ENCODE peak calls at places on chromosomes 16 and 17, in six cellular contexts. U is MM.1S, V is cardiac muscle cell, A is breast epithelium, O is AG09309, E is coronary artery. B is an unnamed sample.

GRCh38 chr17:49851387-49852291 is 3.8 kb upstream of the TAC4 start:
- DNase-seq in U (peak), V (peak), A (peak), O (peak), E (no peak), B (peak)

GRCh38 chr16:66475232-66475631 is 48.1 kb downstream of the BEAN1 start:
- DNase-seq in U (no peak), V (no peak), A (no peak), O (no peak), E (peak), B (no peak)

GRCh38 chr17:18070861-18071340 is 16.8 kb upstream of the DRG2 start:
- DNase-seq in U (no peak), V (peak), A (no peak), O (no peak), E (no peak), B (no peak)

GRCh38 chr16:77564791-77565390 is 130.1 kb upstream of the ADAMTS18 start:
- DNase-seq in U (no peak), V (no peak), A (no peak), O (no peak), E (no peak), B (no peak)

GRCh38 chr17:55420067-55420775 is 1.4 kb downstream of the MMD start:
- DNase-seq in U (no peak), V (no peak), A (no peak), O (no peak), E (no peak), B (no peak)

GRCh38 chr17:40341808-40342574 is 22.5 kb downstream of the GJD3 start:
- DNase-seq in U (no peak), V (peak), A (peak), O (no peak), E (peak), B (peak)

GRCh38 chr16:48611329-48612137 is 1.6 kb upstream of the N4BP1 start:
- DNase-seq in U (peak), V (no peak), A (no peak), O (no peak), E (no peak), B (peak)

GRCh38 chr16:10619271-10619849 is 39.0 kb upstream of the EMP2 start:
- DNase-seq in U (no peak), V (no peak), A (peak), O (no peak), E (no peak), B (peak)

GRCh38 chr17:4215882-4216411 is 47.8 kb downstream of the ANKFY1 start:
- DNase-seq in U (no peak), V (no peak), A (no peak), O (no peak), E (no peak), B (no peak)

GRCh38 chr17:36849871-36850348 is 87.4 kb upstream of the LHX1 start:
- DNase-seq in U (no peak), V (peak), A (no peak), O (peak), E (no peak), B (peak)

GRCh38 chr17:79520134-79520892 is 90.5 kb downstream of the RBFOX3 start:
- DNase-seq in U (no peak), V (no peak), A (no peak), O (no peak), E (no peak), B (no peak)

GRCh38 chr17:6551909-6552768 is 4.2 kb downstream of the PITPNM3 start:
- DNase-seq in U (no peak), V (no peak), A (peak), O (no peak), E (no peak), B (peak)

GRCh38 chr17:9575381-9576072 is at the start of gene STX8:
- DNase-seq in U (peak), V (peak), A (peak), O (peak), E (peak), B (peak)

GRCh38 chr16:11233727-11234376 is 22.2 kb downstream of the SOCS1 start:
- DNase-seq in U (no peak), V (no peak), A (no peak), O (no peak), E (no peak), B (no peak)

GRCh38 chr16:48608452-48608851 is 1.5 kb downstream of the N4BP1 start:
- DNase-seq in U (peak), V (no peak), A (no peak), O (no peak), E (no peak), B (no peak)

GRCh38 chr17:47615766-47616424 is 33.8 kb upstream of the KPNB1 start:
- DNase-seq in U (peak), V (peak), A (no peak), O (peak), E (no peak), B (no peak)

GRCh38 chr17:36149296-36149820 is 27.1 kb downstream of the TBC1D3B start:
- DNase-seq in U (no peak), V (no peak), A (no peak), O (peak), E (no peak), B (no peak)

GRCh38 chr17:63440770-63441335 is 5.3 kb downstream of the CYB561 start:
- DNase-seq in U (no peak), V (no peak), A (no peak), O (no peak), E (no peak), B (no peak)

GRCh38 chr17:73594025-73594424 is 50.2 kb downstream of the SDK2 start:
- DNase-seq in U (no peak), V (peak), A (no peak), O (no peak), E (no peak), B (no peak)

GRCh38 chr17:8320262-8320661 is 10.2 kb downstream of the ARHGEF15 start:
- DNase-seq in U (no peak), V (no peak), A (no peak), O (no peak), E (no peak), B (no peak)

DNA sequence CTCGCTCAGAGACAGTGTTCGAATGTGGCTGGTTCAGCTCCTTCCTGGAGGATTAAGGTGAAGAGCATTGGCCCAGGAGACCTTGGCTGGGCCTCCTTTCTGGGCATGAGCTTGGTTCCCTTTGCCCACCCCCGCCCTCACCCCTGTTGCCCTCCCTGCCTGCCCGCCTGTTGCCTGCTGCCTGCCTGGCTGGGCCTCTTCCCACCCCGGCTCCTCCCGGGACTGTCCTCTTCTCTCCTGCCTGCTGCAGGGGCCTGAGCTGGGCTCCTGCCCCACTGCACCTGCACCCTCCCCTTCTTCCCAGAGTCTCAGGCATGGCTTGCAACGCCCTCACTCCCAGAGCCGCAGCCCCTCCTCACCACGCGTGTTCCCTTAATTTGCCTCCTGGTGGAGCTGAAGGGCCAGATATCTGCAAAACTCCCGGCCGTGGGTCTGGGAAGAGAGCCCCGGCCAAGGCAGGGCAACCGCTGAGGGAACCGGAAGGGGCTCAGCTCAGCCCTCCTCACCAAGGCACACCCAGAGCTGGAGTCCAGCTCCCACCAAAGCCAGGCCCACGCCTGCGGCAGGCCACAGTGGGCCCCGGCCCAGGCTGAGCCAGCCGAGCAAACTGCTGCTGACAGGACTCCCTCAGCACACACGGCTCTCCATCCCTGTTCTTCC is 31.2 kb downstream of the MNT start:
- DNase-seq in U (no peak), V (peak), A (no peak), O (no peak), E (no peak), B (no peak)
- TF ChIP-seq CTCF in U (no peak), V (peak), A (no peak), O (no peak), E (no peak), B (no peak)

GRCh38 chr17:67139784-67140665 is 95.7 kb downstream of the CACNG1 start:
- DNase-seq in U (no peak), V (peak), A (no peak), O (no peak), E (no peak), B (peak)
- TF ChIP-seq CTCF in U (no peak), V (peak), A (no peak), O (no peak), E (no peak), B (no peak)

GRCh38 chr17:32588982-32589381 is 102.2 kb downstream of the CDK5R1 start:
- DNase-seq in U (no peak), V (no peak), A (no peak), O (no peak), E (no peak), B (peak)
- TF ChIP-seq CTCF in U (peak), V (peak), A (no peak), O (no peak), E (no peak), B (peak)

GRCh38 chr17:42031584-42031983 is 11.7 kb downstream of the NKIRAS2 start:
- DNase-seq in U (no peak), V (no peak), A (no peak), O (no peak), E (no peak), B (no peak)

GRCh38 chr17:42027540-42027889 is 7.6 kb downstream of the NKIRAS2 start:
- DNase-seq in U (no peak), V (no peak), A (no peak), O (no peak), E (no peak), B (no peak)

GRCh38 chr17:42027961-42028790 is 8.3 kb downstream of the NKIRAS2 start:
- DNase-seq in U (no peak), V (peak), A (no peak), O (no peak), E (no peak), B (peak)

GRCh38 chr17:42026821-42027539 is 7.1 kb downstream of the NKIRAS2 start:
- DNase-seq in U (no peak), V (no peak), A (no peak), O (no peak), E (no peak), B (no peak)

GRCh38 chr17:42028791-42029127 is 8.9 kb downstream of the NKIRAS2 start:
- DNase-seq in U (no peak), V (no peak), A (no peak), O (no peak), E (no peak), B (no peak)
- TF ChIP-seq CTCF in U (no peak), V (no peak), A (no peak), O (no peak), E (no peak), B (no peak)

B was measured in Calu3.